ENCODE peak calls at places on chromosomes 16 and 17, in five cellular contexts. U is AG04450, X is esophagus squamous epithelium, A is uterus, O is spleen. M is an unnamed sample.

GRCh38 chr17:28725660-28726395 is at the start of gene TLCD1:
- DNase-seq in U (no peak), X (no peak), O (peak; percentile 90), A (no peak), M (peak; percentile 84)

GRCh38 chr17:28174352-28175046 is 132.0 kb downstream of the NLK start:
- DNase-seq in U (no peak), O (no peak), A (no peak), X (no peak), M (no peak)

GRCh38 chr17:2094891-2095535 is 40.1 kb downstream of the HIC1 start:
- DNase-seq in A (peak; percentile 62), O (peak; percentile 80), X (no peak), U (no peak), M (peak; percentile 86)

GRCh38 chr16:83409347-83409746 is 398.4 kb upstream of the HSBP1 start:
- DNase-seq in X (no peak), O (no peak), U (no peak), A (no peak), M (no peak)

GRCh38 chr17:58319181-58320162 is 9.1 kb downstream of the TSPOAP1 start:
- DNase-seq in A (no peak), U (no peak), O (peak; percentile 69), X (no peak), M (peak; percentile 60)

GRCh38 chr17:149897-150575 is 12.7 kb downstream of the SCGB1C2 start:
- DNase-seq in O (peak; percentile 27), A (no peak), X (no peak), U (no peak), M (peak; percentile 28)

GRCh38 chr16:30958164-30959083 is 870 bp downstream of the SETD1A start:
- DNase-seq in O (peak; percentile 91), A (peak; percentile 49), U (no peak), X (no peak), M (peak; percentile 38)

GRCh38 chr16:89117239-89117974 is 23.8 kb downstream of the ACSF3 start:
- DNase-seq in A (no peak), O (peak; percentile 60), U (no peak), X (no peak), M (no peak)

GRCh38 chr16:74738134-74738541 is 36.5 kb downstream of the FA2H start:
- DNase-seq in O (no peak), U (no peak), A (no peak), X (no peak), M (no peak)

GRCh38 chr17:83181991-83182619 is 102.7 kb downstream of the METRNL start:
- DNase-seq in U (no peak), A (peak; percentile 11), O (no peak), X (no peak), M (peak; percentile 62)

GRCh38 chr17:29709861-29710849 is 87.4 kb upstream of the CORO6 start:
- DNase-seq in A (no peak), X (no peak), U (no peak), O (no peak), M (no peak)

GRCh38 chr17:67316776-67317175 is 49.6 kb downstream of the PSMD12 start:
- DNase-seq in U (no peak), O (no peak), X (no peak), A (no peak), M (no peak)

GRCh38 chr17:58324409-58325288 is 3.9 kb downstream of the TSPOAP1 start:
- DNase-seq in U (no peak), O (peak; percentile 86), X (no peak), A (no peak), M (no peak)

GRCh38 chr17:78675316-78675616 is 98.1 kb upstream of the DNAH17 start:
- DNase-seq in X (no peak), U (no peak), O (peak; percentile 62), A (no peak), M (no peak)

GRCh38 chr17:78925662-78926555 is 722 bp upstream of the TIMP2 start:
- DNase-seq in X (no peak), O (peak; percentile 90), A (peak; percentile 95), U (peak; percentile 70), M (peak; percentile 95)

GRCh38 chr17:56452469-56452868 is 141.0 kb upstream of the NOG start:
- DNase-seq in A (no peak), X (no peak), U (no peak), O (no peak), M (no peak)

GRCh38 chr17:27559996-27560481 is 70.9 kb upstream of the LGALS9 start:
- DNase-seq in U (peak; percentile 75), X (no peak), O (peak; percentile 76), A (peak; percentile 72), M (peak; percentile 56)

GRCh38 chr17:20236586-20237227 is 227.5 kb downstream of the SPECC1 start:
- DNase-seq in U (no peak), O (no peak), A (no peak), X (no peak), M (no peak)

GRCh38 chr16:25265968-25266367 is 8.3 kb upstream of the ZKSCAN2 start:
- DNase-seq in A (no peak), U (no peak), X (no peak), O (no peak), M (no peak)

GRCh38 chr17:67469208-67469980 is 92.3 kb downstream of the PITPNC1 start:
- DNase-seq in A (no peak), O (no peak), X (no peak), U (no peak), M (no peak)

GRCh38 chr17:77769215-77769614 is 189.3 kb upstream of the TNRC6C start:
- DNase-seq in O (no peak), X (no peak), A (no peak), U (no peak), M (no peak)

GRCh38 chr16:72404299-72404698 is 232.3 kb upstream of the PMFBP1 start:
- DNase-seq in O (no peak), A (no peak), X (no peak), U (no peak), M (no peak)

GRCh38 chr16:3461120-3461519 is 17.6 kb downstream of the NAA60 start:
- DNase-seq in X (no peak), U (no peak), O (no peak), A (no peak), M (no peak)

GRCh38 chr16:3458852-3459361 is 15.4 kb downstream of the NAA60 start:
- DNase-seq in X (no peak), U (no peak), O (no peak), A (no peak), M (no peak)

GRCh38 chr16:3459401-3460090 is 16.1 kb downstream of the NAA60 start:
- DNase-seq in X (no peak), A (no peak), U (no peak), O (no peak), M (no peak)

GRCh38 chr16:3460585-3460984 is 17.1 kb downstream of the NAA60 start:
- DNase-seq in U (no peak), A (no peak), O (no peak), X (no peak), M (no peak)

DNA sequence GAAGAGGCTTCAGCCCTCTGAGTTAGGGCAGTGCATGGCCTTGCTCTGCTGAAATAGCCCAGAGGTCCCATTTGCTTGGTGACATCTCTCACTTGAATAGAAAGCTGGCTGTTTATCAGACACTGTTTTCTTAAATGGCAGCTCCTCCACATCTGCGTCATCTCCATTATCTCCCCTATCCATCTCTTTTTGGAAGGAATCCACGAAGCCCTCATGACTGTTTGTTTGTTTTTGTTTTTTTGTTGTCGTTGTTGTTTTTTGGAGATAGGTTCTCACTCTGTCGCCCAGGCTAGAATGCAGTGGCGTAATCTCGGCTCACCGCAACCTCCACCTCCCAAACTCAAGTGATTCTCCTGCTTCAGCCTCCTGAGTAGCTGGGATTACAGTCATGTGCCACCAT is 16.6 kb downstream of the NAA60 start:
- DNase-seq in X (no peak), O (no peak), A (no peak), U (no peak), M (no peak)
- H3K4me3 ChIP-seq in X (no peak overlapping the region), O (no peak overlapping the region), A (no peak overlapping the region), U (peak overlapping the region; percentile 96), M (no peak overlapping the region)

DNA sequence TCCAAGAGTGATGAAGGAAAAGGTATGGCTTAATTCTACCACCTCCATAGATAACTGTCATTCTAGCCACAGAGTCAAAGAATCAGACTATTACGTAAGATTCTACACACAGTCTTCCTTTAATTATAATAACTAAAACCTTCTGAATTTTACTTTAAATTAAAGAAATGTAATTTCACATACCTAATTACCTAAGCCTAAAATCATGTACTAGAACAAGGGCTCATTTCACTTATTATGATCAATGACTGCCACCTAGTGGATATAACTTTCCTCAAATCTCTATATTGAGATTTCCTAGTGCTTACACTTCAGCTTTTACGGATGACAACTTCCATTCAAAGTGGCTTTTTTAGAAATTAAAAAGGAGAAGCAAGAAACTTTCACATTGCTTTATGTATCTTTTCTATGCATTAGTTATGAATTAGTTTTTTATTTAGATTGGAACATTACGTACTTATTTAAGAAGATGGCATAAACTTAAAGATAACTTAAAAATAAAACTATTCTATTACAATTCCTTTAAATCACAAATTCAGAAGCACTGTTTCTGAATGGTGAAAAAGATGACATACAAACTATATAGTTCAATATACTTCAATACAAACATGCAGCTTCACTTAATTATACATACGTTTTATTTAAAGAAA is 18.2 kb upstream of the ABCA10 start:
- DNase-seq in A (no peak), U (no peak), X (no peak), O (no peak), M (no peak)
- TF ChIP-seq CTCF in A (peak; percentile 55), U (peak; percentile 54), X (peak; percentile 51), O (peak; percentile 57), M (peak; percentile 49)

DNA sequence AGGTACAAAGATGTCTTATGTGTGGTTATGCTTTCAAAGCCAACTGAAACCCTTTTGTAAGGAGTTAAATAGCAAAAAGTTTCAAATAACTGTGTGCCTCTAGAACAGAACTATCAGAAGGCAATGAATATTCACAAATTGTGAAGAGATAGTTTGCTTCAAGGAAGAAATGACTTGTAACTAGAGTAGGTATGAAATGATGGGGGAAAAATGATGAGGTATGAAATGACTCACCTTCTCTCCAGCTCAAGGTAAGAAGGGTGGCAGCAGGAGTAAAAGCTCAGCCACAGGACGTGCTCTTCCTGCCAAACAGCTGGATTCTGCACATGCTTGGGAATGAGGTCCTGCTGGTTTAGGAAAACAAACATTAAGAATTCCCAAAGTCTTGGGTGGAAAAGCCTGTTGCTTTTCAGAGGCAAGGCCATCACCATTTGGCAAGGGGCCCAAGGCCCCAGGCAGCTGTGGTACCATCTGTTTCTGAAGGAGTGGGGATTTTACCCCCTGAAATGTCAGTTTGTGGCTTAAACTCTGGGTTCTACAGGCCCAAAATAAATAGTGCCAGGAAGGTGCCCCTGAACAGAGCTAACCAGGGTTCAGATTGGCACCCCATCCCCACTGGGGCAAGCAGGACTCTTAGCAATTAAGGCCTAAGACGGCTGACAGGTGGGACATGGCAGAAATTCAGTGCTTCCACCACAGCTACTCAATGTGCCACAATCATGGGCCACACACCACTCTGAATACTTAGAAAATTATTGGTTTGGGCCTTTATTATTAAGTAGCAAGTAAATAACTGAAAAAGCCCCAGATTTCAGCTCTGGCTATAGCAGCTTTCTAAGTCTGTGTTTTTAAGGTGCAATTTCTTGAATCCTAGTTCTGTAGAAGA is 13.3 kb downstream of the HERPUD1 start:
- DNase-seq in U (no peak), O (no peak), A (no peak), X (no peak), M (no peak)
- H3K27ac ChIP-seq in U (no peak overlapping the region), O (peak overlapping the region; percentile 10), A (no peak overlapping the region), X (no peak overlapping the region), M (peak overlapping the region; percentile 28)

DNA sequence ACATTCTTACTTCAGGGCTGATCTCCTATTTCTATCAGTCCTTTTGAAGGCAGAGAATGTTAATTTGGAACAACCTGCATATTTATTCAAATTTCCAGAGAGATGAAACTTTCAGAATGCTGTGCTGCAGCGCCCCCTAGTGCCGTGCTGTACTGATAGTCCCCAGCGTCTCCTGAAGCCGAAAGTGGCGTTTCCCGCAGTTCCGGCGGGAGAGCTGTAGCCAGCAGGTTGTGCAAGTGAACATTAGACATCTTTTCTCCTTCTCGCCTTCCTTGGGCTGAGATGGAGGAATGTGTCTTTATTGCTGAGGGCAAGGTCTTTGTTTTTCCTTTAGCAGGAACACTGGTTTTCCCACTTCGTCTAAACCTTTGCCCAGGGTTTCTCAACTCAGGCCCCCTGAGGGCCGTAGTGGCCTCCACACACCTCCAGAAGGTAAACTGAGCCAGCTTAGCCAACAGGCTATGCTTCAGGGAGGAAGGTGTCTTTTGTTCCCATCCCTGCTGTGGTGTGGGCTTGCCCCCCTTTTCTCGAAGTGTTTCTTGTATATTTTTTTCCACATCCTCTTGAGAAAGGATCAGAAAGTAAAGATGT is 26.4 kb downstream of the USP10 start:
- DNase-seq in X (peak; percentile 55), A (peak; percentile 94), O (peak; percentile 95), U (peak; percentile 66), M (peak; percentile 93)
- H3K4me3 ChIP-seq in X (peak overlapping the region; percentile 33), A (no peak overlapping the region), O (peak overlapping the region; percentile 19), U (peak overlapping the region; percentile 0), M (no peak overlapping the region)

M was measured in tibial artery.